ENCODE peak calls at places on chromosomes 16 and 17, in four cellular contexts. I is effector memory CD4-positive, alpha-beta T cell; D is lower lobe of right lung; U is Peyer's patch. Q is an unnamed sample. For H3K36me3, the result is how much of the 10 kb centered on the place peaks cover.

GRCh38 chr17:61970030-61970429 is 42.2 kb upstream of the INTS2 start:
- DNase-seq in D (no peak), U (no peak), I (no peak), Q (no peak)

GRCh38 chr16:600781-601180 is 10.9 kb downstream of the RAB40C start:
- DNase-seq in D (no peak), I (no peak), U (no peak), Q (peak)

GRCh38 chr16:30142672-30143346 is 19.8 kb upstream of the MAPK3 start:
- DNase-seq in I (no peak), U (no peak), D (no peak), Q (no peak)

GRCh38 chr16:10876799-10877341 is at the start of gene CIITA:
- DNase-seq in D (peak), I (peak), U (no peak), Q (peak)

GRCh38 chr16:88754912-88755744 is 29.9 kb downstream of the PIEZO1 start:
- DNase-seq in U (no peak), D (no peak), I (no peak), Q (peak)

GRCh38 chr16:10895053-10895946 is 18.3 kb downstream of the CIITA start:
- DNase-seq in I (no peak), U (no peak), D (no peak), Q (no peak)

GRCh38 chr17:73091770-73092517 is 544 bp downstream of the SLC39A11 start:
- DNase-seq in U (peak), D (peak), I (no peak), Q (peak)

GRCh38 chr16:62363451-62363850 is 327.2 kb upstream of the CDH8 start:
- DNase-seq in D (no peak), U (no peak), I (no peak), Q (no peak)

GRCh38 chr17:5541610-5542202 is 42.6 kb downstream of the NLRP1 start:
- DNase-seq in D (no peak), I (no peak), U (no peak), Q (no peak)

GRCh38 chr17:57921342-57921741 is 33.9 kb downstream of the CUEDC1 start:
- DNase-seq in I (no peak), U (no peak), D (no peak), Q (no peak)

GRCh38 chr17:43698678-43699437 is 37.1 kb upstream of the MEOX1 start:
- DNase-seq in U (no peak), D (no peak), I (no peak), Q (no peak)

GRCh38 chr16:81469183-81469677 is 24.6 kb downstream of the CMIP start:
- DNase-seq in I (no peak), D (no peak), U (no peak), Q (peak)

GRCh38 chr17:57092171-57092570 is 7.1 kb downstream of the AKAP1 start:
- DNase-seq in D (no peak), U (no peak), I (no peak), Q (no peak)

GRCh38 chr17:55576237-55576998 is 65.2 kb upstream of the SMIM36 start:
- DNase-seq in U (no peak), D (peak), I (no peak), Q (no peak)

GRCh38 chr16:10681310-10682308 is 13.1 kb downstream of the TEKT5 start:
- DNase-seq in I (no peak), D (no peak), U (no peak), Q (no peak)

GRCh38 chr16:35749253-35750141 is 2290.1 kb downstream of the TP53TG3F start:
- DNase-seq in U (no peak), I (no peak), D (peak), Q (no peak)

GRCh38 chr17:50146927-50147640 is 3.4 kb downstream of the PPP1R9B start:
- DNase-seq in D (no peak), U (peak), I (no peak), Q (no peak)

GRCh38 chr16:51524555-51525373 is 373.7 kb upstream of the SALL1 start:
- DNase-seq in I (no peak), U (no peak), D (no peak), Q (no peak)

GRCh38 chr16:11973065-11973464 is 3.5 kb upstream of the SNX29 start:
- DNase-seq in I (no peak), D (no peak), U (no peak), Q (no peak)

GRCh38 chr17:44314524-44314868 is 6.1 kb downstream of the RUNDC3A start:
- DNase-seq in U (no peak), I (no peak), D (no peak), Q (no peak)

GRCh38 chr17:78998311-78999055 is 11.1 kb downstream of the CANT1 start:
- DNase-seq in I (no peak), D (no peak), U (peak), Q (no peak)

GRCh38 chr17:33990943-33991706 is 264.0 kb upstream of the CCL2 start:
- DNase-seq in I (no peak), U (no peak), D (no peak), Q (no peak)

GRCh38 chr16:53476867-53477266 is 26.1 kb downstream of the AKTIP start:
- DNase-seq in U (no peak), I (no peak), D (no peak), Q (no peak)

GRCh38 chr16:53484542-53484941 is 18.5 kb downstream of the AKTIP start:
- DNase-seq in U (no peak), I (no peak), D (no peak), Q (no peak)

GRCh38 chr16:53482123-53482522 is 20.9 kb downstream of the AKTIP start:
- DNase-seq in U (no peak), D (no peak), I (no peak), Q (no peak)

GRCh38 chr16:53478965-53479364 is 24.0 kb downstream of the AKTIP start:
- DNase-seq in U (no peak), I (no peak), D (no peak), Q (no peak)

GRCh38 chr16:53480394-53480793 is 22.6 kb downstream of the AKTIP start:
- DNase-seq in I (no peak), U (no peak), D (no peak), Q (no peak)
- H3K36me3 ChIP-seq in I (half or more), U (under half), D (half or more), Q (half or more)

DNA sequence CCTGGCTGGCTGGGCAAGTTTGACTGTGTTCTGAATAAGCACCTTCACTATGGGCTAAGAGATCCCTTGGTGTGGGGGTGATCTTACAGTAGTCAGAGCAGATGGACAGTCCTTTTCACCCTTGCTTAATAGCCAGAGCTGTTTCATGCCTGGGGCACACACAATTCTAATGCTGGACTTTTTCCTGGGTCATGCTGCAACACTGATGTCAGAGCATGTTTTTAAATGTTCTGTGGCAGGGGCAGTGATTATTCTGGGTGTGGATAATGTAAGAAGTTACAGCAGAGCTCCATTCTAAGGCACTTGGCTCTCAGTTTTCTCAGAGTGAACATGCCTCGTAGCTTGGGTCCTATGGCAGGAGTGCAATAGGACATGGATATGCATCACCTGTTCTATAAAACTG is 4.0 kb upstream of the CD68 start:
- DNase-seq in I (no peak), U (no peak), D (no peak), Q (no peak)
- H3K27ac ChIP-seq in I (peak), U (peak), D (peak), Q (peak)

GRCh38 chr16:67939507-67940435 is 3.1 kb upstream of the PSMB10 start:
- DNase-seq in D (no peak), U (peak), I (no peak), Q (peak)
- H3K4me3 ChIP-seq in D (no peak), U (no peak), I (no peak), Q (no peak)

GRCh38 chr17:38885044-38885727 is 15.3 kb downstream of the LASP1 start:
- DNase-seq in U (peak), D (no peak), I (no peak), Q (no peak)
- H3K36me3 ChIP-seq in U (under half), D (half or more), I (under half), Q (half or more)

GRCh38 chr17:83109386-83109785 is 30.0 kb downstream of the METRNL start:
- DNase-seq in I (no peak), U (no peak), D (no peak), Q (no peak)

GRCh38 chr17:83107656-83108048 is 28.2 kb downstream of the METRNL start:
- DNase-seq in I (no peak), U (no peak), D (no peak), Q (no peak)

GRCh38 chr17:83109793-83110645 is 30.6 kb downstream of the METRNL start:
- DNase-seq in I (no peak), D (peak), U (peak), Q (no peak)

GRCh38 chr17:83106913-83107655 is 27.7 kb downstream of the METRNL start:
- DNase-seq in U (no peak), D (no peak), I (no peak), Q (no peak)

GRCh38 chr17:83108709-83109108 is 29.3 kb downstream of the METRNL start:
- DNase-seq in U (no peak), I (no peak), D (no peak), Q (no peak)
- H3K27ac ChIP-seq in U (no peak), I (no peak), D (no peak), Q (no peak)

GRCh38 chr17:38465420-38466345 is 37.4 kb downstream of the ARHGAP23 start:
- DNase-seq in I (no peak), D (peak), U (no peak), Q (no peak)

GRCh38 chr17:38469875-38470274 is 41.6 kb downstream of the ARHGAP23 start:
- DNase-seq in D (no peak), I (no peak), U (no peak), Q (no peak)

GRCh38 chr17:38464723-38465419 is 36.6 kb downstream of the ARHGAP23 start:
- DNase-seq in I (no peak), D (peak), U (peak), Q (no peak)

GRCh38 chr17:38466346-38467315 is 38.4 kb downstream of the ARHGAP23 start:
- DNase-seq in I (no peak), U (no peak), D (no peak), Q (no peak)

DNA sequence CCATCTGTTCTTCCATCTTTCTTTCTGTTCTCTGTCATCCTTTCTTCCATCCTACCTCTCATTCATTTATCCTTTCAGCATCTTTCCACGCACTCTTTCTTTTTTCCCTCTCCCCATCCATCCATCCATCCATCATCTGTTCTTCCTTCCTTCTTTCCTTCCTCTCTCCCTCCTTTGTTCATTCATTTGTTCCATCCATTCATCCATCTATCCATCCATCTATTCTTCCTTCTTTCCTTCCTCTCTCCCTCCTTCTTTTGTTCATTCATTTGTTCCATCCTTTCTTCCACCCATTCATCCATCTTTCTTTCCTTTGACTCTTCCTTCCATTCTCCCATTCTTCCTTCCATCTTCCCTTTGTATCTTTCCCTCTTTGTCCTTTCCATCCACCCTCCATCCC is 39.2 kb downstream of the ARHGAP23 start:
- DNase-seq in U (no peak), I (no peak), D (no peak), Q (no peak)
- H3K4me3 ChIP-seq in U (no peak), I (no peak), D (no peak), Q (no peak)

DNA sequence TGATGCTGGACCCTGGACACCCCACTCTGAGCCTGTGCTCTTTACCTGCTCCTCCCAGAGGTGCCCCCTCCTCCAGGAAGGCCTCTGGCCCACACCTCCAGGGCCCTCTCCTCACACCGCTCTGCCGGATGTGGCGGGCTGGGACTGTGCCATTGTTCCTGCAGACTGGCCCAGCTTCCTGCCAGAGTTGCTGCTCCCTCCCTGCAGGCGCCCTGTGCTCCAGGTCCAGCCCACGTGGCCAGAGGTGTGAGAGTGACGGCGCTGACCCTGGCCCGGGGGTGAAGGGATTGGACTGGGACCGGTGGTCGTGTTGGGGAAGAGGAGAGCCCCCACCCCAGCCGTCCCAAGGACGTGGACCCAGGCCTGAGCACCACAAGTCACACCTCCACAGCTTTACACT is 5.7 kb downstream of the E4F1 start:
- DNase-seq in I (no peak), D (no peak), U (no peak), Q (no peak)
- H3K36me3 ChIP-seq in I (half or more), D (half or more), U (under half), Q (half or more)

GRCh38 chr16:22400899-22401298 is 26.5 kb upstream of the CDR2 start:
- DNase-seq in I (no peak), U (no peak), D (peak), Q (no peak)
- H3K27ac ChIP-seq in I (no peak), U (no peak), D (no peak), Q (no peak)

DNA sequence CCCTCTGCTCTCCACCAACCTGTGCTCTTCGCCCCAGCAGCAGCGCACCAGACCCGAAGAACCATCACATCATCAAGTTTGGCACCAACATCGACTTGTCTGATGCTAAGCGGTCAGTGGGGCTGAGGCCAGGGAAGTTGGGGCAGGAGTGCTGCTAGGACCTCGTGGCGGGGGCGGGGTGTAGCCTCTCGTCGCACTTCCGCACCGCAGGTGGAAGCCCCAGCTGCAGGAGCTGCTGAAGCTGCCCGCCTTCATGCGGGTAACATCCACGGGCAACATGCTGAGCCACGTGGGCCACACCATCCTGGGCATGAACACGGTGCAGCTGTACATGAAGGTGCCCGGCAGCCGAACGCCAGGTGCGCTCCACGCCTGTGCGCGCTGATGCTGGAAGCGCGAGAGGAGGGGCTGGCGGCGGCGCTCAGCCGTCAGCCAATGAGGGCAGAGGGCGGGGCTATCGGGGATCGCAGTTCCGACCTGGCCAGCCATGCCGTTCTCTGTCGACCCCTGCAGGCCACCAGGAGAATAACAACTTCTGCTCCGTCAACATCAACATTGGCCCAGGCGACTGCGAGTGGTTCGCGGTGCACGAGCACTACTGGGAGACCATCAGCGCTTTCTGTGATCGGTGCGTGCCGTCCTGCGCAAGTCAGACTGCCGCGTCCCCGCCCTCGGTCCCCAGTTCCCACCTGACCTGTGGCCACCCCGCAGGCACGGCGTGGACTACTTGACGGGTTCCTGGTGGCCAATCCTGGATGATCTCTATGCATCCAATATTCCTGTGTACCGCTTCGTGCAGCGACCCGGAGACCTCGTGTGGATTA is 3.2 kb upstream of the TMEM88 start:
- DNase-seq in U (peak), D (peak), I (peak), Q (peak)
- H3K4me3 ChIP-seq in U (peak), D (peak), I (peak), Q (no peak)

DNA sequence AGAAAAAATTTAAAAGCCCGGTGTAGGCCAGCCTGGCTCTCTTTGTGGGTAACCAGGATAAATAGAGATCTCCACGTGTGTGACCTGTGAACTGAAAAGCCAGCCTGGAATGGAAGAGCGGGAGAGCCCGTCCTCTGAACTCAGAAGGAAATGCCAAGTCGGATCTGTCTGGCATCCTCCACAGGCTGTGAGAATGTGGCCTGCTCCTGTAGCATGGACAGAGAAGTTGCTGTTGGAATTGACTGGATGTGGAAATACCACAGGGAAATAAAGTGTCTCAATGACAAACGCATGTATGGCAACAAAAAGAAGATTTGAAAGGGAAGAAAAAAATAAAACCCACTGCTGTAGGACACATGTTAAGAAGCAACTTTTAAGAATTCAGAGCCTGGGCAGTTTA is 6.7 kb downstream of the KLHL36 start:
- DNase-seq in U (no peak), I (no peak), D (no peak), Q (no peak)
- H3K36me3 ChIP-seq in U (under half), I (half or more), D (half or more), Q (half or more)